ENCODE peak calls at places on chromosomes 7 and 10, in four cellular contexts. K, Z, R and J are unnamed samples.

GRCh38 chr10:100531761-100532160 is 2.1 kb upstream of the NDUFB8 start:
- DNase-seq in K (no peak), R (no peak), Z (no peak), J (no peak)

GRCh38 chr7:455110-455928 is 64.3 kb downstream of the PDGFA start:
- DNase-seq in R (peak), Z (peak), K (peak), J (no peak)

GRCh38 chr10:110686941-110687340 is 42.8 kb downstream of the RBM20 start:
- DNase-seq in R (no peak), Z (no peak), K (no peak), J (no peak)

GRCh38 chr7:44998153-44998871 is 1.7 kb upstream of the CCM2 start:
- DNase-seq in Z (no peak), R (no peak), K (no peak), J (no peak)

GRCh38 chr7:159026271-159027047 is 118.2 kb downstream of the VIPR2 start:
- DNase-seq in K (no peak), R (no peak), Z (no peak), J (no peak)

GRCh38 chr10:43029043-43029442 is 47.8 kb upstream of the RET start:
- DNase-seq in Z (no peak), K (no peak), R (no peak), J (no peak)

GRCh38 chr10:14625210-14625621 is 149.5 kb downstream of the FAM107B start:
- DNase-seq in Z (peak), K (no peak), R (no peak), J (no peak)

GRCh38 chr7:108028111-108028510 is 25.1 kb upstream of the LAMB1 start:
- DNase-seq in Z (no peak), R (no peak), K (no peak), J (no peak)

GRCh38 chr10:93938140-93938539 is 44.4 kb downstream of the SLC35G1 start:
- DNase-seq in Z (no peak), R (no peak), K (no peak), J (no peak)